ENCODE peak calls at places on chromosomes 6 and 20, in eight cellular contexts. O is CD4-positive, alpha-beta T cell; Q is fibroblast of the aortic adventitia; D is activated CD4-positive, alpha-beta T cell treated with anti-CD3 and anti-CD28 coated beads, Interleukin-2, amount 10 ng/mL, durations not matched to agents 7 days and 5 days; Y is AML-193; C is COR-L47; Z is ELR; M is EH. S is an unnamed sample.

GRCh38 chr6:126633362-126633761 is 293.4 kb downstream of the CENPW start:
- DNase-seq in O (no peak), Q (peak; percentile 53), D (no peak), Y (no peak), C (no peak), Z (no peak), M (no peak), S (no peak)

GRCh38 chr20:50589548-50590347 is 79.6 kb downstream of the PTPN1 start:
- DNase-seq in O (no peak), Q (no peak), D (no peak), Y (no peak), C (no peak), Z (no peak), M (no peak), S (no peak)

GRCh38 chr20:62945771-62946339 is 6.7 kb upstream of the SLC17A9 start:
- DNase-seq in O (no peak), Q (no peak), D (no peak), Y (no peak), C (no peak), Z (no peak), M (no peak), S (no peak)

GRCh38 chr20:12358006-12358654 is 440.4 kb downstream of the BTBD3 start:
- DNase-seq in O (no peak), Q (peak; percentile 28), D (no peak), Y (peak; percentile 38), C (peak; percentile 6), Z (no peak), M (no peak), S (no peak)

GRCh38 chr20:58695895-58696375 is 3.3 kb downstream of the NPEPL1 start:
- DNase-seq in O (no peak), Q (no peak), D (no peak), Y (no peak), C (no peak), Z (no peak), M (no peak), S (no peak)

GRCh38 chr20:47149939-47150338 is 206.6 kb downstream of the ZMYND8 start:
- DNase-seq in O (no peak), Q (no peak), D (no peak), Y (no peak), C (no peak), Z (no peak), M (no peak), S (no peak)

GRCh38 chr6:77273929-77274328 is 189.4 kb downstream of the HTR1B start:
- DNase-seq in O (no peak), Q (no peak), D (no peak), Y (no peak), C (no peak), Z (no peak), M (no peak), S (no peak)

GRCh38 chr6:164928366-164929154 is 380.8 kb downstream of the C6orf118 start:
- DNase-seq in O (no peak), Q (no peak), D (no peak), Y (no peak), C (no peak), Z (no peak), M (no peak), S (no peak)

GRCh38 chr6:42409582-42409981 is 42.1 kb downstream of the TRERF1 start:
- DNase-seq in O (no peak), Q (no peak), D (no peak), Y (peak; percentile 91), C (no peak), Z (no peak), M (no peak), S (no peak)

GRCh38 chr6:118843685-118844390 is 50.1 kb upstream of the ASF1A start:
- DNase-seq in O (no peak), Q (peak; percentile 69), D (peak; percentile 27), Y (no peak), C (no peak), Z (no peak), M (no peak), S (no peak)

GRCh38 chr20:10925767-10926166 is 252.0 kb upstream of the JAG1 start:
- DNase-seq in O (no peak), Q (peak; percentile 12), D (no peak), Y (no peak), C (no peak), Z (peak; percentile 33), M (peak; percentile 61), S (no peak)

GRCh38 chr6:69421270-69421669 is 375.5 kb downstream of the LMBRD1 start:
- DNase-seq in O (no peak), Q (no peak), D (no peak), Y (no peak), C (no peak), Z (no peak), M (no peak), S (no peak)

GRCh38 chr6:125014157-125014957 is 52.1 kb downstream of the RNF217 start:
- DNase-seq in O (no peak), Q (peak; percentile 88), D (no peak), Y (peak; percentile 45), C (no peak), Z (peak; percentile 61), M (peak; percentile 90), S (no peak)

GRCh38 chr6:131877999-131878789 is 70.4 kb downstream of the ENPP1 start:
- DNase-seq in O (no peak), Q (no peak), D (no peak), Y (no peak), C (no peak), Z (no peak), M (peak; percentile 15), S (no peak)

GRCh38 chr6:168169624-168170023 is 90.6 kb upstream of the FRMD1 start:
- DNase-seq in O (no peak), Q (no peak), D (no peak), Y (no peak), C (no peak), Z (no peak), M (no peak), S (no peak)

GRCh38 chr20:63336232-63336752 is 24.9 kb downstream of the CHRNA4 start:
- DNase-seq in O (no peak), Q (no peak), D (no peak), Y (no peak), C (no peak), Z (no peak), M (no peak), S (no peak)

GRCh38 chr20:52481443-52481842 is 289.9 kb upstream of the ZFP64 start:
- DNase-seq in O (no peak), Q (no peak), D (no peak), Y (no peak), C (no peak), Z (no peak), M (peak; percentile 38), S (no peak)